ENCODE peak calls at places on chromosomes 11 and 22, in seven cellular contexts. K is IMR-90, G is mesendoderm, F is neuronal stem cell, R is H1, I is mesenchymal stem cell, U is trophoblast cell. N is an unnamed sample.

GRCh38 chr11:35907648-35908431 is 36.0 kb upstream of the LDLRAD3 start:
- DNase-seq in K (peak), I (peak), U (no peak), R (no peak), F (no peak), G (no peak), N (no peak)

GRCh38 chr22:28299329-28299728 is 380.3 kb upstream of the PITPNB start:
- DNase-seq in G (peak), R (no peak), K (no peak), I (no peak), F (no peak), U (no peak), N (no peak)

GRCh38 chr11:54985731-54986130 is 276.2 kb upstream of the TRIM48 start:
- DNase-seq in K (no peak), G (no peak), F (no peak), R (no peak), U (no peak), I (no peak), N (no peak)

GRCh38 chr11:27621440-27622161 is 78.7 kb downstream of the BDNF start:
- DNase-seq in K (peak), I (no peak), G (no peak), U (no peak), R (no peak), F (no peak), N (no peak)

GRCh38 chr11:47889714-47890441 is 41.7 kb upstream of the NUP160 start:
- DNase-seq in U (no peak), K (no peak), I (no peak), R (no peak), F (no peak), G (no peak), N (no peak)

GRCh38 chr11:75288846-75289760 is 48.5 kb downstream of the TPBGL start:
- DNase-seq in F (no peak), U (no peak), G (no peak), K (no peak), R (no peak), I (no peak), N (no peak)

GRCh38 chr22:49362393-49362792 is 465.3 kb downstream of the BRD1 start:
- DNase-seq in U (no peak), K (no peak), R (no peak), G (no peak), F (no peak), I (no peak), N (no peak)

GRCh38 chr11:105589346-105589745 is 20.5 kb upstream of the GRIA4 start:
- DNase-seq in R (no peak), U (no peak), F (no peak), I (peak), G (no peak), K (peak), N (no peak)

GRCh38 chr11:33735166-33735425 is 1.1 kb downstream of the CD59 start:
- DNase-seq in I (peak), U (peak), F (no peak), K (no peak), R (no peak), G (no peak), N (no peak)

GRCh38 chr22:31144223-31144622 is 3.9 kb upstream of the PLA2G3 start:
- DNase-seq in K (peak), F (no peak), R (no peak), G (no peak), U (peak), I (peak), N (no peak)

GRCh38 chr22:21764038-21764804 is 28.6 kb upstream of the YPEL1 start:
- DNase-seq in I (no peak), R (no peak), G (no peak), K (no peak), U (no peak), F (no peak), N (no peak)

GRCh38 chr11:126664193-126664592 is 308.7 kb downstream of the ST3GAL4 start:
- DNase-seq in I (no peak), K (no peak), R (no peak), U (no peak), F (no peak), G (no peak), N (no peak)

GRCh38 chr22:26894362-26894761 is 237.0 kb downstream of the MIAT start:
- DNase-seq in I (peak), F (no peak), G (no peak), U (no peak), K (peak), R (no peak), N (no peak)

GRCh38 chr11:3905080-3905953 is 49.9 kb downstream of the STIM1 start:
- DNase-seq in R (no peak), K (peak), U (peak), G (peak), I (peak), F (no peak), N (no peak)

GRCh38 chr22:50206599-50206998 is 5.8 kb downstream of the SELENOO start:
- DNase-seq in I (peak), G (peak), K (peak), F (no peak), U (peak), R (peak), N (peak)

GRCh38 chr22:46416537-46417267 is 81.2 kb downstream of the TRMU start:
- DNase-seq in U (peak), K (no peak), G (no peak), R (no peak), I (no peak), F (no peak), N (no peak)

GRCh38 chr11:35815556-35816315 is 128.1 kb upstream of the LDLRAD3 start:
- DNase-seq in U (no peak), K (peak), F (no peak), G (no peak), I (no peak), R (no peak), N (no peak)

GRCh38 chr11:126378763-126379162 is 23.3 kb downstream of the ST3GAL4 start:
- DNase-seq in K (peak), I (no peak), G (no peak), R (no peak), F (no peak), U (no peak), N (no peak)

GRCh38 chr22:50022171-50022819 is 9.7 kb upstream of the IL17REL start:
- DNase-seq in F (no peak), G (no peak), I (no peak), K (no peak), U (no peak), R (no peak), N (peak)

GRCh38 chr22:39558254-39558727 is 12.3 kb upstream of the CACNA1I start:
- DNase-seq in R (no peak), U (no peak), G (no peak), K (no peak), I (no peak), F (no peak), N (no peak)
- H3K23ac ChIP-seq in R (no peak), U (no peak), G (no peak), K (no peak), I (no peak), F (no peak), N (no peak)

GRCh38 chr11:66851251-66851620 is 5.6 kb upstream of the LRFN4 start:
- DNase-seq in U (no peak), K (no peak), G (no peak), F (no peak), R (no peak), I (no peak), N (no peak)
- H3K23ac ChIP-seq in U (no peak), K (no peak), G (no peak), F (no peak), R (no peak), I (no peak), N (no peak)

GRCh38 chr11:32328392-32328791 is 106.9 kb downstream of the WT1 start:
- DNase-seq in G (no peak), K (no peak), F (no peak), R (no peak), U (no peak), I (no peak), N (no peak)
- H3K23ac ChIP-seq in G (no peak), K (no peak), F (no peak), R (no peak), U (no peak), I (no peak), N (no peak)

GRCh38 chr11:25776238-25776637 is 555.7 kb upstream of the ANO3 start:
- DNase-seq in U (no peak), G (no peak), F (no peak), I (no peak), R (no peak), K (no peak), N (no peak)
- H3K23ac ChIP-seq in U (no peak), G (no peak), F (no peak), I (no peak), R (no peak), K (no peak), N (no peak)

N was measured in H9.